ENCODE peak calls at places on chromosome 14, in five cellular contexts. O is GF-D8, I is PC-3, G is type B pancreatic cell, Q is neuronal stem cell. Y is an unnamed sample.
A peak's percentile ranks its signal among the peaks of the same experiment; 100 is the strongest.

GRCh38 chr14:100317897-100318808 is 5.0 kb upstream of the SLC25A47 start:
- DNase-seq in O (no peak), G (no peak), I (no peak), Q (no peak), Y (peak; percentile 84)

GRCh38 chr14:91405724-91406435 is 11.7 kb downstream of the CCDC88C start:
- DNase-seq in Q (no peak), O (no peak), G (no peak), I (no peak), Y (no peak)

GRCh38 chr14:55556929-55557623 is 22.9 kb upstream of the KTN1 start:
- DNase-seq in G (no peak), I (peak; percentile 99), O (no peak), Q (no peak), Y (no peak)

GRCh38 chr14:103122578-103123127 is 608 bp upstream of the TNFAIP2 start:
- DNase-seq in G (no peak), Q (no peak), O (no peak), I (no peak), Y (peak; percentile 52)

GRCh38 chr14:51094282-51094821 is 553 bp downstream of the TRIM9 start:
- DNase-seq in O (no peak), Q (peak; percentile 26), G (peak; percentile 74), I (no peak), Y (peak; percentile 20)

GRCh38 chr14:95662376-95663186 is 23.6 kb upstream of the TCL1B start:
- DNase-seq in I (no peak), Q (no peak), O (no peak), G (no peak), Y (no peak)

GRCh38 chr14:67704484-67705089 is 2.9 kb downstream of the RDH12 start:
- DNase-seq in G (no peak), O (no peak), I (peak; percentile 79), Q (peak; percentile 66), Y (peak; percentile 34)

GRCh38 chr14:35122696-35123387 is 490 bp downstream of the PRORP start:
- DNase-seq in Q (no peak), G (no peak), O (no peak), I (peak; percentile 41), Y (no peak)

GRCh38 chr14:28773176-28773575 is 6.6 kb downstream of the FOXG1 start:
- DNase-seq in I (no peak), Q (no peak), O (no peak), G (no peak), Y (no peak)

GRCh38 chr14:65413739-65414045 is 1.2 kb downstream of the FUT8 start:
- DNase-seq in O (no peak), Q (no peak), G (no peak), I (no peak), Y (no peak)

GRCh38 chr14:23434488-23435219 is 806 bp downstream of the MYH7 start:
- DNase-seq in Q (no peak), O (no peak), I (no peak), G (no peak), Y (no peak)

GRCh38 chr14:60250318-60251035 is 1.5 kb downstream of the PPM1A start:
- DNase-seq in G (no peak), O (no peak), Q (peak; percentile 9), I (peak; percentile 71), Y (peak; percentile 9)

GRCh38 chr14:20696776-20697175 is 8.2 kb downstream of the ANG start:
- DNase-seq in I (no peak), G (no peak), O (no peak), Q (no peak), Y (no peak)

GRCh38 chr14:35695647-35696046 is 113.4 kb downstream of the RALGAPA1 start:
- DNase-seq in I (no peak), O (no peak), G (no peak), Q (no peak), Y (no peak)

GRCh38 chr14:63727231-63727735 is 582 bp downstream of the SGPP1 start:
- DNase-seq in Q (no peak), G (peak; percentile 76), I (peak; percentile 15), O (no peak), Y (peak; percentile 57)

GRCh38 chr14:90444077-90444696 is 47.4 kb downstream of the CALM1 start:
- DNase-seq in G (no peak), O (no peak), I (peak; percentile 97), Q (no peak), Y (no peak)

GRCh38 chr14:78022059-78022458 is 148.1 kb upstream of the NRXN3 start:
- DNase-seq in O (peak; percentile 3), I (peak; percentile 77), Q (peak; percentile 67), G (no peak), Y (peak; percentile 85)

GRCh38 chr14:77574446-77575125 is 41.9 kb downstream of the SPTLC2 start:
- DNase-seq in O (no peak), I (no peak), Q (no peak), G (no peak), Y (no peak)

GRCh38 chr14:80425686-80426085 is 214.4 kb upstream of the DIO2 start:
- DNase-seq in I (peak; percentile 92), G (no peak), O (no peak), Q (no peak), Y (no peak)

GRCh38 chr14:104694991-104695659 is 5.7 kb downstream of the INF2 start:
- DNase-seq in Q (no peak), O (no peak), G (no peak), I (peak; percentile 52), Y (peak; percentile 41)

GRCh38 chr14:32933943-32934890 is 4.5 kb upstream of the NPAS3 start:
- DNase-seq in Q (peak; percentile 63), I (peak; percentile 20), O (no peak), G (peak; percentile 71), Y (peak; percentile 38)

GRCh38 chr14:76386922-76387782 is 11.2 kb downstream of the ESRRB start:
- DNase-seq in I (peak; percentile 83), Q (peak; percentile 80), O (no peak), G (peak; percentile 83), Y (peak; percentile 90)

GRCh38 chr14:34983148-34983760 is 462 bp downstream of the SRP54 start:
- DNase-seq in I (no peak), G (no peak), O (no peak), Q (no peak), Y (no peak)

GRCh38 chr14:56196274-56196673 is 78.1 kb downstream of the PELI2 start:
- DNase-seq in Q (no peak), O (no peak), I (no peak), G (no peak), Y (no peak)

GRCh38 chr14:98501836-98502235 is 770.2 kb downstream of the BCL11B start:
- DNase-seq in I (no peak), Q (no peak), G (no peak), O (no peak), Y (no peak)

Y was measured in endothelial cell.